ENCODE peak calls at places on chromosomes 6 and 20, in seven cellular contexts. K is OCI-LY7; O is astrocyte; Z is ovary; Q is CD8-positive, alpha-beta T cell; W is spleen; J is A549. F is an unnamed sample.
A peak's percentile ranks its signal among the peaks of the same experiment; 100 is the strongest.

GRCh38 chr6:113980937-113981554 is 10.1 kb upstream of the HDAC2 start:
- DNase-seq in W (no peak), K (peak; percentile 35), Z (no peak), J (peak; percentile 21), O (peak; percentile 25), Q (no peak), F (no peak)

GRCh38 chr6:71289039-71289801 is 609 bp downstream of the OGFRL1 start:
- DNase-seq in J (no peak), W (peak; percentile 94), O (peak; percentile 14), Z (peak; percentile 59), Q (peak; percentile 50), K (peak; percentile 78), F (peak; percentile 60)

GRCh38 chr20:57195023-57195758 is 71.2 kb downstream of the BMP7 start:
- DNase-seq in J (no peak), W (no peak), Z (no peak), Q (no peak), K (no peak), O (peak; percentile 67), F (no peak)

GRCh38 chr6:76351275-76351674 is 278.8 kb upstream of the IMPG1 start:
- DNase-seq in Q (no peak), Z (no peak), O (no peak), W (no peak), K (no peak), J (no peak), F (no peak)

GRCh38 chr6:79717989-79718388 is 86.9 kb downstream of the SH3BGRL2 start:
- DNase-seq in Z (no peak), K (no peak), Q (no peak), O (no peak), W (no peak), J (no peak), F (no peak)

GRCh38 chr6:139240161-139241010 is 51.4 kb downstream of the TXLNB start:
- DNase-seq in O (peak; percentile 88), K (no peak), J (no peak), W (no peak), Q (no peak), Z (no peak), F (no peak)

GRCh38 chr6:93183513-93183912 is 235.8 kb downstream of the EPHA7 start:
- DNase-seq in W (no peak), J (no peak), Z (no peak), Q (no peak), O (no peak), K (no peak), F (no peak)

GRCh38 chr20:63093966-63094766 is 87.4 kb upstream of the BHLHE23 start:
- DNase-seq in J (no peak), W (peak; percentile 48), O (no peak), Q (no peak), K (no peak), Z (peak; percentile 21), F (peak; percentile 34)

GRCh38 chr20:57698191-57698866 is 11.5 kb downstream of the PMEPA1 start:
- DNase-seq in Z (no peak), K (no peak), O (peak; percentile 99), W (no peak), J (peak; percentile 99), Q (peak; percentile 67), F (no peak)

GRCh38 chr20:12255571-12255970 is 337.9 kb downstream of the BTBD3 start:
- DNase-seq in K (no peak), O (no peak), J (no peak), Q (no peak), Z (no peak), W (no peak), F (no peak)

GRCh38 chr6:27237089-27237723 is 10.3 kb upstream of the PRSS16 start:
- DNase-seq in W (no peak), K (peak; percentile 6), Q (no peak), Z (peak; percentile 44), O (peak; percentile 59), J (no peak), F (no peak)

GRCh38 chr20:22743426-22743825 is 159.1 kb upstream of the FOXA2 start:
- DNase-seq in Q (no peak), Z (no peak), O (no peak), J (no peak), W (no peak), K (no peak), F (no peak)

GRCh38 chr20:52798124-52798523 is 174.0 kb upstream of the TSHZ2 start:
- DNase-seq in O (no peak), J (no peak), Q (no peak), K (no peak), W (no peak), Z (no peak), F (no peak)

GRCh38 chr6:163955131-163955530 is 540.6 kb downstream of the QKI start:
- DNase-seq in Z (no peak), W (no peak), Q (no peak), K (no peak), O (peak; percentile 97), J (no peak), F (no peak)

GRCh38 chr6:136487746-136488145 is 62.5 kb downstream of the MAP7 start:
- DNase-seq in Z (no peak), Q (no peak), J (no peak), W (no peak), O (no peak), K (no peak), F (no peak)

GRCh38 chr6:89025633-89026032 is 54.9 kb upstream of the PNRC1 start:
- DNase-seq in O (no peak), W (no peak), K (no peak), Z (no peak), J (no peak), Q (no peak), F (no peak)

GRCh38 chr20:33832113-33832853 is 21.1 kb downstream of the CHMP4B start:
- DNase-seq in Z (peak; percentile 47), Q (no peak), W (no peak), J (no peak), K (no peak), O (peak; percentile 38), F (no peak)

GRCh38 chr6:95742895-95743294 is 165.6 kb downstream of the MANEA start:
- DNase-seq in K (no peak), Q (no peak), J (no peak), W (no peak), Z (no peak), O (no peak), F (no peak)

GRCh38 chr20:45861157-45862075 is 4.0 kb downstream of the ZSWIM3 start:
- DNase-seq in Z (no peak), J (no peak), K (no peak), W (no peak), O (no peak), Q (no peak), F (no peak)

GRCh38 chr20:20370087-20370575 is 2.2 kb downstream of the INSM1 start:
- DNase-seq in O (no peak), K (no peak), Z (no peak), W (no peak), J (no peak), Q (no peak), F (no peak)

GRCh38 chr6:47106216-47106615 is 64.1 kb upstream of the ADGRF1 start:
- DNase-seq in Z (no peak), Q (no peak), W (no peak), K (no peak), J (no peak), O (no peak), F (no peak)
- H3K27ac ChIP-seq in Z (no peak overlapping the region), Q (no peak overlapping the region), W (no peak overlapping the region), K (no peak overlapping the region), J (no peak overlapping the region), O (no peak overlapping the region), F (no peak overlapping the region)

DNA sequence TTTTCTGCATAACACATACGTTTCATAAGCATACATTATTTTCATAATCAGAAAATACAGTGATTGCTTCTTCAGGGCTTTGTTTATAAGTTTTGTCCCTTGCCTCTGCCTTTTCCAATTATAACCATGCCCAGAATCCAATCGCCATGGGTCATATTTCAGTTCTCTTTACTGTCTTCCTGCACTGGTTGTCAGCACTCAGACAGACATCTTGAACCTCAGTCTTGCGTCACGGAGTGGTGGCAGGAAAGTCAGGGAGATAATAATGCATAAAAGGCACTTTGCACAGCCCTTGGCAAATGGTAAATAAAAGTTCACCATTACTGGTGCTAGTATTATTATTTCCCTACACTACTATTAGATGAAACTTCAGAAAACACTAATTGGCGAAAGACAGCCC is 7.2 kb downstream of the KIF16B start:
- DNase-seq in K (no peak), J (no peak), O (no peak), W (no peak), Q (no peak), Z (no peak), F (no peak)
- TF ChIP-seq CTCF in K (no peak), J (no peak), O (no peak), W (no peak), Q (no peak), Z (no peak), F (no peak)

GRCh38 chr6:167119680-167120556 is 3.0 kb upstream of the CCR6 start:
- DNase-seq in J (no peak), Z (no peak), O (no peak), Q (peak; percentile 78), W (no peak), K (peak; percentile 69), F (no peak)
- H3K4me1 ChIP-seq in J (no peaks in the 10 kb centered on the region), Z (peaks cover 4% of the 10 kb centered on the region), O (no peaks in the 10 kb centered on the region), Q (peaks cover 26% of the 10 kb centered on the region), W (peaks cover 57% of the 10 kb centered on the region), K (peaks cover 89% of the 10 kb centered on the region), F (no peaks in the 10 kb centered on the region)

DNA sequence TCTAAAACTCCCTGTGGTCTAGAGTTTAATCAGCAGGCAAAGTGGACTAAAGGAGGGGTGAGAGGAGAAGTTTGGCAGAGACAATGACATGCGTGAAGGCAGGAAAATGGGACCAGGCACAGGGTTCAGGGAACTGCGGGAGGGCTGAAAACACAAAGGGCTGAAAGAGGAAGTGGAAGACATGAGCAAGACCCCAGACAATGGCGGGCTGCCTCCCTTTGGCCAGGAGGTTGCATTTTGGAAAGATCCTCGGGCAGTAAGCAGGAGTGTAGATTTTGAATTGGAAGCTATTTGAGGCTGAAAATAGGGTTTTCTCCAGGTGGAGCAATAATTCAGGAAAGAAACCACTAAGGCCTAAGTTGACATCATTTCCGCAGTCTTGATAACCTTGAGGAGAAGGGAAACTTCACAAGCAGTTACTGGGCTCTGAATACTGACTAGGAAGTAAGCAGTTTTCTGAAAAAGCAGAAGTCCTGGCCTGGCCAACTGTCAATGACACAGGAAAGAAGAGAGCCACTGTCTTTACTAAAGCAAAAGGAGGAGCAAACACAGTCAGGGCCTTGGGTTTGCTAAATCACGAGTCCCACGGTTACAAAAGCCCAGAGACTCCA is 3.4 kb downstream of the LY86 start:
- DNase-seq in Z (no peak), O (no peak), K (peak; percentile 88), Q (no peak), W (no peak), J (no peak), F (no peak)
- H3K27ac ChIP-seq in Z (no peak overlapping the region), O (no peak overlapping the region), K (peak overlapping the region; percentile 96), Q (no peak overlapping the region), W (peak overlapping the region; percentile 91), J (no peak overlapping the region), F (peak overlapping the region; percentile 64)